ENCODE peak calls at places on chromosomes 16 and 17, in seven cellular contexts. One of them, this sample, is unnamed.

GRCh38 chr17:65594585-65594940 is 33.1 kb upstream of the AXIN2 start:
- DNase-seq in K562: no peak
- DNase-seq in SK-N-SH: no peak
- DNase-seq in HepG2: no peak
- DNase-seq in GM12891: no peak
- DNase-seq in GM12878: no peak
- DNase-seq in H1: no peak
- DNase-seq in this sample: no peak

GRCh38 chr17:70138309-70138865 is 30.9 kb upstream of the KCNJ2 start:
- DNase-seq in GM12878: no peak
- DNase-seq in K562: no peak
- DNase-seq in SK-N-SH: no peak
- DNase-seq in GM12891: no peak
- DNase-seq in H1: no peak
- DNase-seq in HepG2: no peak
- DNase-seq in this sample: no peak

GRCh38 chr16:11232852-11233726 is 22.9 kb downstream of the SOCS1 start:
- DNase-seq in K562: peak
- DNase-seq in GM12891: peak
- DNase-seq in GM12878: no peak
- DNase-seq in SK-N-SH: no peak
- DNase-seq in HepG2: no peak
- DNase-seq in H1: no peak
- DNase-seq in this sample: peak

GRCh38 chr16:71894229-71894920 is 956 bp upstream of the IST1 start:
- DNase-seq in K562: peak
- DNase-seq in SK-N-SH: peak
- DNase-seq in GM12878: no peak
- DNase-seq in GM12891: no peak
- DNase-seq in HepG2: peak
- DNase-seq in H1: peak
- DNase-seq in this sample: no peak

GRCh38 chr16:20897253-20897896 is 2.8 kb downstream of the DCUN1D3 start:
- DNase-seq in K562: no peak
- DNase-seq in GM12891: no peak
- DNase-seq in SK-N-SH: no peak
- DNase-seq in GM12878: no peak
- DNase-seq in HepG2: peak
- DNase-seq in H1: no peak
- DNase-seq in this sample: no peak

GRCh38 chr17:3979276-3979583 is 15.0 kb upstream of the ATP2A3 start:
- DNase-seq in SK-N-SH: peak
- DNase-seq in K562: no peak
- DNase-seq in GM12878: no peak
- DNase-seq in GM12891: no peak
- DNase-seq in H1: no peak
- DNase-seq in HepG2: no peak
- DNase-seq in this sample: no peak

GRCh38 chr16:83878838-83879237 is 20.1 kb upstream of the MLYCD start:
- DNase-seq in HepG2: peak
- DNase-seq in GM12891: no peak
- DNase-seq in K562: peak
- DNase-seq in GM12878: no peak
- DNase-seq in H1: no peak
- DNase-seq in SK-N-SH: peak
- DNase-seq in this sample: no peak

GRCh38 chr16:69276143-69277115 is 34.7 kb upstream of the VPS4A start:
- DNase-seq in SK-N-SH: peak
- DNase-seq in HepG2: no peak
- DNase-seq in K562: no peak
- DNase-seq in GM12878: no peak
- DNase-seq in GM12891: no peak
- DNase-seq in H1: no peak
- DNase-seq in this sample: no peak

GRCh38 chr16:55832788-55833583 is at the start of gene CES1:
- DNase-seq in K562: no peak
- DNase-seq in GM12891: no peak
- DNase-seq in H1: no peak
- DNase-seq in HepG2: peak
- DNase-seq in GM12878: no peak
- DNase-seq in SK-N-SH: no peak
- DNase-seq in this sample: no peak

GRCh38 chr17:45708707-45709290 is 75.3 kb upstream of the CRHR1 start:
- DNase-seq in GM12878: no peak
- DNase-seq in K562: no peak
- DNase-seq in SK-N-SH: no peak
- DNase-seq in HepG2: no peak
- DNase-seq in H1: no peak
- DNase-seq in GM12891: no peak
- DNase-seq in this sample: no peak

DNA sequence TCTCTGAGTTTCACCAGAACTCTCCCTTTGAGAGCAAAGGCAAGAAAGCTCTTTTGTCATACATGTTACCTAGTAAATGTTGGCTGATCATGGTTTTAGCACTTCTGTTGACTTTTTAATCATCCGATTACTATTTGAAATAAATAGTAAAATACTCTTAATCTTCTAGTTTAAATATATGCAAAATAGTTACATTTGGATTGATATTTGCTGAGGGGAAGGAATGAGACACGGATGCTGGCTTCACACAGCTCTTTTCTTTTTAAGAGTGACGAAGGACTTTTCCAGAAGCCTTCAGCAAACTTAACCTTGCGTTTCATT is 9.4 kb downstream of the NFATC3 start:
- DNase-seq in GM12878: no peak
- DNase-seq in GM12891: no peak
- DNase-seq in H1: no peak
- DNase-seq in SK-N-SH: no peak
- DNase-seq in K562: no peak
- DNase-seq in HepG2: no peak
- DNase-seq in this sample: no peak
- TF ChIP-seq TAF1 in GM12878: no peak
- TF ChIP-seq TAF1 in GM12891: no peak
- TF ChIP-seq TAF1 in H1: no peak
- TF ChIP-seq TAF1 in SK-N-SH: no peak
- TF ChIP-seq TAF1 in K562: no peak
- TF ChIP-seq TAF1 in HepG2: no peak
- TF ChIP-seq TAF1 in this sample: no peak

GRCh38 chr16:64615647-64616280 is 506.1 kb downstream of the CDH11 start:
- DNase-seq in HepG2: no peak
- DNase-seq in SK-N-SH: no peak
- DNase-seq in H1: peak
- DNase-seq in GM12878: no peak
- DNase-seq in GM12891: no peak
- DNase-seq in K562: no peak
- DNase-seq in this sample: no peak
- TF ChIP-seq TAF1 in HepG2: no peak
- TF ChIP-seq TAF1 in SK-N-SH: no peak
- TF ChIP-seq TAF1 in H1: no peak
- TF ChIP-seq TAF1 in GM12878: no peak
- TF ChIP-seq TAF1 in GM12891: no peak
- TF ChIP-seq TAF1 in K562: no peak
- TF ChIP-seq TAF1 in this sample: no peak

DNA sequence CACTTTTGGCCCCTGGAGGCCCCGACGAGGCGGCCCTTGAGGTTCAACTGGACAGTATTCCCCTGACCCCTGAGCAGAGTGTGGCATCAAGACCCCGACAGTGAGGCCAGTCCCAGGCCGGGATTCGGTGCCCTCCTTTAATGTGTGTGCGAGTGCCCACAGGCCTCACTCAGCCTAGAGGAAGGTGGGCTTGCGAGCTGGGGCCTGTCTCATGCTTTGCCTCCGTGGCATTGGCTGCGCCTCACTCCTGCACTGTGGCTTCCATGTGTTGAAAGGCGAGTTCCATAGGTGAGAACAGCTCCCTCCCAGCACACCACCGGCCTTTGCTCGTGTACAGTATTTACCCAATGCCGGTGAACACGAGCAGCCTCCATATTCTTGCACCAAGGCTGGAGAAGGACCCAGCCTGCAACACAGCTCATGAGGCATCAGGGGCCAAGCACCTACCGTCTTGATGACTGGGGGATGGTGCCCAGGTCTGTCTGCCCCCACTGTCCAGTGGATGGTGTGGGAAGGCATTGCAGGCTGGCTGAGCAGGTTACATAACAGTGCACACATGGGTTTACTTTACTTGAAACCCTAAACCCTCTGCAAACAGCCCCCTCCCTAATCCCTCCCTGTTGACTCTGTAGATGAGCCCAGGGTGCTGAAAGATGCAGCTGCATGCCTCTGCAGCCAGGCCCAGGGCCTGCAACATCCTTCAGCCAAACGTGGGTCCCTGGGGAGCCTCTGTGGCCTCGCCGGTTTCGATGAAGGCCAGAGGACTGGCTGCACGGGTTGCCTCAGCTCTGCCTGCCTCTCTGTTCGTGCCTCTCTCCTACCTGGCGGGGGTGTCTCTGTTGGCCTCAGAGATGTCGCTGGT is 94.8 kb downstream of the METRNL start:
- DNase-seq in H1: no peak
- DNase-seq in GM12891: peak
- DNase-seq in GM12878: no peak
- DNase-seq in K562: no peak
- DNase-seq in SK-N-SH: no peak
- DNase-seq in HepG2: peak
- DNase-seq in this sample: peak
- TF ChIP-seq TAF1 in H1: no peak
- TF ChIP-seq TAF1 in GM12891: no peak
- TF ChIP-seq TAF1 in GM12878: no peak
- TF ChIP-seq TAF1 in K562: no peak
- TF ChIP-seq TAF1 in SK-N-SH: no peak
- TF ChIP-seq TAF1 in HepG2: no peak
- TF ChIP-seq TAF1 in this sample: no peak

GRCh38 chr17:61139219-61139618 is 260.4 kb upstream of the TBX2 start:
- DNase-seq in HepG2: no peak
- DNase-seq in GM12878: peak
- DNase-seq in H1: no peak
- DNase-seq in SK-N-SH: no peak
- DNase-seq in GM12891: peak
- DNase-seq in K562: no peak
- DNase-seq in this sample: peak
- TF ChIP-seq TAF1 in HepG2: no peak
- TF ChIP-seq TAF1 in GM12878: no peak
- TF ChIP-seq TAF1 in H1: no peak
- TF ChIP-seq TAF1 in SK-N-SH: peak
- TF ChIP-seq TAF1 in GM12891: no peak
- TF ChIP-seq TAF1 in K562: no peak
- TF ChIP-seq TAF1 in this sample: no peak

DNA sequence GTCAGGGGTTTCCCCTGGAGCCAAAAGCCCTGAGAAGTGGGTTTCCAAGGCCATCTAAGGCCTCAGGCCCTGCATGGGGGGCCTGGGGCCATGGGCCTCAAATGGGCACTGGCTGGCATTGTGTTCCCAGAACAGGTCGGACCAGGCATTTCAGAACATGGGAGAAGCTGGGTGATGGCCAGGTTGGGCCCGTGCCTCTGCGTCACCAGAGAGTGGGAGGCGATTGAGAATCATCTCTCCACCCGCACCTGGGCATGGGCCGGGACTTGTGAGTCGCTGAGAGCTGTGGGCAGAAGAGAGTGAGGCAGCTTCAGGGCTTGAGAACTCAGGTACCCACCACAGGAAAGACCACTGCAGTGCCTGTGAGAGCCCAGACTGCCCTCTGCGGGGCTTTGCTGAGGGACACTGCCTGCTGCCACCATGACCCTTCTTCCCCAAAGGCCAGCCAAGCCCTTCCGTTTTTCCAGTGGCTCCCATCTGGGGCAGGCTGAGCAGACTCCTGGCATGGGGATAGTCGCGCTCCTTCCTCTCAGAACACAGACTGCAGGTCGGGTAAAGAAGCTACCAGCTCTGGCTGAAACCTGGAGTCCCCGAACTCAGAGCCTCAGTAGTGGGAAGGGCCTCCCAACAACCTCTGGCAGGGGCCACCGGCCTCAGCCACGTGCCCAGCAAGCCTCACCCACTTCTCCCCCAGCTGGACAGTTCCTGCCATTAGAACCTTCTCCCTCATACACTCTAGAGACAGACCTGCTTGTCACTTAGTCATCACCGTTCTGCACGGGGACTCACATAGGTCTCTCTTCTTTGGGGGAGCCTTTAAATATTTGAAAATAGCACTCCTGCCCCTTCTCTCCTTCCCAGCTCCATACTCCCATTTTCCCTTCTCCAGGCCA is 1.6 kb downstream of the RAB11FIP4 start:
- DNase-seq in SK-N-SH: no peak
- DNase-seq in GM12878: no peak
- DNase-seq in K562: no peak
- DNase-seq in GM12891: no peak
- DNase-seq in HepG2: no peak
- DNase-seq in H1: no peak
- DNase-seq in this sample: no peak
- TF ChIP-seq TAF1 in SK-N-SH: no peak
- TF ChIP-seq TAF1 in GM12878: no peak
- TF ChIP-seq TAF1 in K562: no peak
- TF ChIP-seq TAF1 in GM12891: no peak
- TF ChIP-seq TAF1 in HepG2: no peak
- TF ChIP-seq TAF1 in H1: no peak
- TF ChIP-seq TAF1 in this sample: no peak

GRCh38 chr16:3188925-3189825 is 1.2 kb downstream of the OR1F1 start:
- DNase-seq in GM12878: no peak
- DNase-seq in GM12891: peak
- DNase-seq in HepG2: peak
- DNase-seq in SK-N-SH: peak
- DNase-seq in K562: peak
- DNase-seq in H1: no peak
- DNase-seq in this sample: peak
- TF ChIP-seq TAF1 in GM12878: no peak
- TF ChIP-seq TAF1 in GM12891: no peak
- TF ChIP-seq TAF1 in HepG2: no peak
- TF ChIP-seq TAF1 in SK-N-SH: no peak
- TF ChIP-seq TAF1 in K562: no peak
- TF ChIP-seq TAF1 in H1: peak
- TF ChIP-seq TAF1 in this sample: no peak

DNA sequence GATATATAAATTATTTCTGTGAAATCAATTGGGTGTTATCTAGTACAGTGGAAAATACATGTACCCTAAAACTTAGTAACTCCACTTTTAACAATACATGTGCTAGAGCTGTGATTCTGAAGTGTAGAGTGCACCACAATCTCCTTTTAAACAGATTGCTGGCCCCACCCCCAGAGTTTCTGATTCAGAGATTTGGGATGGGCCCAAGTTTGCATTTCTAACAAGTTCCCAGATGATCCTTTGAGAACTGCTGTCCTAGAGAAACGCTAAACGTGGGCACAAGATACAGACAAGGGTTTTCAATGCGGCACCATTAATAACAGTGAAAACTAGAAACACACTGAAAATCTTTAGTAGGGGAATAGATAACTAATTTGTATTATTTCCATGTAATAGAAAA is 49.2 kb downstream of the NXPH3 start:
- DNase-seq in GM12891: no peak
- DNase-seq in SK-N-SH: no peak
- DNase-seq in HepG2: no peak
- DNase-seq in GM12878: no peak
- DNase-seq in K562: no peak
- DNase-seq in H1: no peak
- DNase-seq in this sample: no peak
- TF ChIP-seq TAF1 in GM12891: no peak
- TF ChIP-seq TAF1 in SK-N-SH: no peak
- TF ChIP-seq TAF1 in HepG2: no peak
- TF ChIP-seq TAF1 in GM12878: no peak
- TF ChIP-seq TAF1 in K562: no peak
- TF ChIP-seq TAF1 in H1: no peak
- TF ChIP-seq TAF1 in this sample: no peak

GRCh38 chr17:32626371-32626770 is 139.6 kb downstream of the CDK5R1 start:
- DNase-seq in GM12878: no peak
- DNase-seq in H1: no peak
- DNase-seq in K562: no peak
- DNase-seq in HepG2: no peak
- DNase-seq in SK-N-SH: no peak
- DNase-seq in GM12891: no peak
- DNase-seq in this sample: no peak
- TF ChIP-seq TAF1 in GM12878: no peak
- TF ChIP-seq TAF1 in H1: no peak
- TF ChIP-seq TAF1 in K562: no peak
- TF ChIP-seq TAF1 in HepG2: no peak
- TF ChIP-seq TAF1 in SK-N-SH: no peak
- TF ChIP-seq TAF1 in GM12891: no peak
- TF ChIP-seq TAF1 in this sample: no peak